ENCODE peak calls at places on chromosomes 7 and 10, in five cellular contexts. A is iris pigment epithelial cell, N is coronary artery, W is adipocyte, I is dorsolateral prefrontal cortex. F is an unnamed sample.
A peak's percentile ranks its signal among the peaks of the same experiment; 100 is the strongest.

GRCh38 chr10:36412942-36413341 is 712.5 kb upstream of the ANKRD30A start:
- DNase-seq in I (no peak), N (no peak), A (no peak), W (no peak), F (no peak)

GRCh38 chr7:70698219-70698832 is 433.6 kb upstream of the GALNT17 start:
- DNase-seq in N (no peak), I (no peak), W (peak; percentile 86), A (peak; percentile 71), F (peak; percentile 70)

GRCh38 chr7:151426906-151427704 is 12.8 kb downstream of the CRYGN start:
- DNase-seq in I (no peak), A (no peak), N (no peak), W (no peak), F (no peak)

GRCh38 chr7:18116661-18117060 is 89.0 kb upstream of the PRPS1L1 start:
- DNase-seq in A (peak; percentile 11), I (no peak), W (no peak), N (no peak), F (peak; percentile 8)

GRCh38 chr10:125823663-125824251 is 411 bp downstream of the BCCIP start:
- DNase-seq in W (peak; percentile 54), A (peak; percentile 11), I (no peak), N (no peak), F (no peak)

GRCh38 chr10:115948415-115948814 is 324.6 kb downstream of the GFRA1 start:
- DNase-seq in I (no peak), A (peak; percentile 56), W (peak; percentile 57), N (no peak), F (peak; percentile 72)

GRCh38 chr7:112009081-112009480 is 197.1 kb downstream of the DOCK4 start:
- DNase-seq in N (no peak), I (no peak), A (peak; percentile 92), W (peak; percentile 43), F (peak; percentile 44)

GRCh38 chr7:5430612-5430947 is 6.9 kb upstream of the TNRC18 start:
- DNase-seq in N (no peak), I (no peak), A (no peak), W (no peak), F (no peak)

GRCh38 chr7:100682228-100682741 is 8.7 kb downstream of the GNB2 start:
- DNase-seq in N (no peak), A (peak; percentile 35), W (no peak), I (no peak), F (no peak)

GRCh38 chr7:17638727-17639126 is 301.6 kb downstream of the SNX13 start:
- DNase-seq in A (peak; percentile 69), I (no peak), N (no peak), W (no peak), F (no peak)